ENCODE peak calls at places on chromosomes 3 and 15, in five cellular contexts. R is tibial nerve; T is CD4-positive, alpha-beta memory T cell; I is cardiac muscle cell; L is GM23338. K is an unnamed sample.

GRCh38 chr3:28252016-28252415 is 10.6 kb downstream of the CMC1 start:
- DNase-seq in I (no peak), T (peak; percentile 26), R (no peak), L (no peak), K (no peak)

GRCh38 chr15:29805043-29805707 is 17.1 kb downstream of the TJP1 start:
- DNase-seq in L (no peak), R (peak; percentile 68), I (peak; percentile 91), T (no peak), K (no peak)

GRCh38 chr3:105944281-105944680 is 75.5 kb upstream of the CBLB start:
- DNase-seq in R (no peak), L (no peak), T (no peak), I (no peak), K (no peak)

GRCh38 chr3:82462977-82463376 is 701.5 kb upstream of the GBE1 start:
- DNase-seq in I (no peak), T (no peak), R (no peak), L (no peak), K (no peak)

GRCh38 chr3:148882288-148882687 is 17.2 kb downstream of the CPA3 start:
- DNase-seq in T (no peak), R (no peak), L (peak; percentile 12), I (peak; percentile 32), K (no peak)

GRCh38 chr3:128504957-128505730 is 12.1 kb upstream of the GATA2 start:
- DNase-seq in L (no peak), T (no peak), I (no peak), R (no peak), K (no peak)

GRCh38 chr3:113695818-113696645 is at the start of gene USF3:
- DNase-seq in R (peak; percentile 49), I (peak; percentile 64), L (peak; percentile 81), T (peak; percentile 83), K (peak; percentile 66)

GRCh38 chr3:25094932-25095690 is 333.0 kb upstream of the RARB start:
- DNase-seq in L (no peak), I (no peak), R (no peak), T (no peak), K (no peak)

GRCh38 chr3:79968418-79968817 is 200.6 kb upstream of the ROBO1 start:
- DNase-seq in L (no peak), T (no peak), I (no peak), R (no peak), K (no peak)

GRCh38 chr15:62711691-62712454 is 330.7 kb upstream of the TPM1 start:
- DNase-seq in T (no peak), R (no peak), L (no peak), I (no peak), K (no peak)

DNA sequence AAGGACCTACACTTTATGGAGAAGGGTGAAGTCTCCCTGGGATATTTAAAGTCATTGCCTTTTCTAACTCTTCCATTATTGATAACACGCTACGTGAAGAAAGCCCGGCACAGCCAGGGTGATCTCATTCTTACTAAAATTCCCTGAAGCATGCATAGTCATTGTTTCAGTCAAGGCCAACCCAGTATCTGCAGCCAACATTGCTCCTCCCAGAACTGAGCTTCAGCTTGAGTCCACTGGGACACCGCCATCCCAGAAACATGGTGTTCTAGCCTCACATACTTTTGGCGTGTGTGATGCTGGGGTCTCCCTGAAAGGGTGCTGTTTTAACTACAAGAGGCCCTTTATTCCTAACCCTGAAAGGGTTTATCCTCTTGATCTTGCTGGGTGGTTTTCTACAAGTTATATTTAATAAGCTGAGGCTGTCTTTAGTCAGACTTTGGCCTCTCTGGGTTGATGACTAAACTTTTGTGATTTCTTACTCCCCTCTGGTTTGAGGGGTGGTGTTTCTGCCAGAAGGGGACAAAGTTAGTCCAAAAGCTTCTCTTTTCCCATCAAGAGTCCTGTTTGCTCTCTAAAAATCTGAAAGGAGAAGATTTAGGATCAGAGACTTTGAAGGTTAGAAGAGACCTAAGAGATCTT is 26.0 kb upstream of the FBN1 start:
- DNase-seq in R (peak; percentile 65), I (peak; percentile 81), L (no peak), T (no peak), K (no peak)
- H3K4me1 ChIP-seq in R (no peaks in the 10 kb centered on the region), I (no peaks in the 10 kb centered on the region), L (no peaks in the 10 kb centered on the region), T (no peaks in the 10 kb centered on the region), K (no peaks in the 10 kb centered on the region)

DNA sequence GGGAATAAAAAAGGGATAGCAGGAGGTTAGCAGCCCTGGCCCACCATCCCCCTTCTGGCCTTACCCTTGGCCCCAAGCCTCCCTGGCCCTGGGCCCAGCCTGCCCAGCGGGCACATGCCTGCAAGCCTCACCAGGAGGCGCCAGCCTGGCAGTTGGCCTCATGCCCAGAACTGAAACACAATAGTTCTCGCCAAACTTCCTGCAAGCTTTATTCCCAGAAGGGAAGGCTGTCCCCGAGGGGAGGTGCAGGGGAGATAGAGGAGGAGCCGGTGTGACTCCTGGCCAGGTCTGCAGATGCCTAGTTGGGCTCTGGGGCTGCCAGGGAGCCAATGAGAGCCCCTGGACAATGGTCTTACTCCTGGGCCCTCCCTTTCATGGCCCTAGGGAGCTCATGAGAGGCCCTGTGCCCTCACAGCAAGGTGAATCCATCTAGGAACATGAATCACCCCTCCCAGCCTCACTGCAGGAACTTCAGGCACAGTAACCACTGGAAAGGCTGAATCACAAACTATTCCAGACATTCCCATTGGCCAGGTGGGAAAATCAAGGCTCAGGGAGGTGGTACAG is 4.0 kb downstream of the CCDC33 start:
- DNase-seq in T (no peak), R (peak; percentile 21), L (peak; percentile 47), I (peak; percentile 87), K (no peak)
- H3K4me3 ChIP-seq in T (no peak overlapping the region), R (no peak overlapping the region), L (no peak overlapping the region), I (no peak overlapping the region), K (no peak overlapping the region)

DNA sequence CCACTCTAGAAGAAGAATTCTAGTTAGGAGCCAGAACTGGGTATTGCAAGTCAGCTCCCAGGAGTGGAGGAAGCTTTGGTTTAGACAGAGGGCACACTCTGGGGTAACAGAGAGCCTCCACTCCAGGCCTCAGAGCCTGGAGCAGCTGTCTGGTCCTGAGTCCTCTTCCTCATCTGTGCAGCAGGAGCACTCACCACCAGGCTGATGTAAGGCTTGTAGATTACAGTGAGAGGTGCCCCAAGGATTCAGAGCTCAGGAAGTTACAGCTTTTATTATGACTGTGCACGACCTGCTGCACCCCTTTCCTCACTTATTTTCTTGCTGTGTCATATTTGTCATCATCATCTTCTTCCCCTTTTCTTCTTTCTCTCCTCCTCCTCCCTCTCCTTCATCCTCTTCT is 210.4 kb downstream of the ATP10A start:
- DNase-seq in T (no peak), R (no peak), I (no peak), L (no peak), K (no peak)
- H3K27ac ChIP-seq in T (no peak overlapping the region), R (no peak overlapping the region), I (no peak overlapping the region), L (no peak overlapping the region), K (no peak overlapping the region)

GRCh38 chr3:50607271-50608091 is 4.1 kb downstream of the CISH start:
- DNase-seq in R (no peak), T (no peak), L (no peak), I (no peak), K (no peak)
- H3K4me1 ChIP-seq in R (peaks cover 40% of the 10 kb centered on the region), T (peaks cover 71% of the 10 kb centered on the region), L (peaks cover 3% of the 10 kb centered on the region), I (peaks cover 11% of the 10 kb centered on the region), K (peaks cover 70% of the 10 kb centered on the region)

DNA sequence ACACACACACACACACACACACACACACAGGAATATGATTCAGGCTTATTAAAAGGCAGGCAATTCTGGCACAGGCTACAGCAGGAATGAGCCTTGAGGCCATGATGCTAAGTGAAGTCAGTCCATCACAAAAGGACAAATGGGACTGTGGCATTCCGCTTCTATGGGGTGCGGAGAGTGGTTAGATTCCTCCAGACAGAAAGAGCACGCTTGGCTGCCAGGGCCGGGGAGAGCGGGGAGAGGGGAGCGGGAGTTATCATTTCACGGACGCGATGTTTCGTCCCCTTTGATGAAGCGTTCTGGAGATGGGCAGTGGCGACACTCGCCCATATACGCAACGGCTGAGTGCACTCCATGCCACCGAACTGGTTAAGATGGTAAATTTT is 58.5 kb upstream of the FAM174B start:
- DNase-seq in I (peak; percentile 41), R (no peak), L (peak; percentile 80), T (no peak), K (no peak)
- H3K4me3 ChIP-seq in I (peak overlapping the region; percentile 59), R (peak overlapping the region; percentile 52), L (peak overlapping the region; percentile 92), T (peak overlapping the region; percentile 46), K (peak overlapping the region; percentile 47)

GRCh38 chr15:65834603-65835282 is 34.5 kb upstream of the RAB11A start:
- DNase-seq in T (no peak), R (no peak), I (no peak), L (no peak), K (no peak)
- H3K27ac ChIP-seq in T (no peak overlapping the region), R (no peak overlapping the region), I (no peak overlapping the region), L (no peak overlapping the region), K (no peak overlapping the region)

GRCh38 chr3:14288833-14289451 is 110.3 kb downstream of the LSM3 start:
- DNase-seq in I (no peak), R (no peak), T (no peak), L (no peak), K (no peak)
- H3K4me1 ChIP-seq in I (peaks cover 7% of the 10 kb centered on the region), R (no peaks in the 10 kb centered on the region), T (no peaks in the 10 kb centered on the region), L (peaks cover 50% of the 10 kb centered on the region), K (no peaks in the 10 kb centered on the region)

GRCh38 chr15:89777073-89777820 is 1.1 kb downstream of the MESP2 start:
- DNase-seq in R (no peak), L (peak; percentile 40), I (no peak), T (no peak), K (no peak)

GRCh38 chr15:89774492-89774891 is 1.6 kb upstream of the MESP2 start:
- DNase-seq in R (no peak), L (no peak), T (no peak), I (no peak), K (no peak)

GRCh38 chr15:89777821-89778380 is 1.8 kb downstream of the MESP2 start:
- DNase-seq in I (no peak), T (no peak), L (no peak), R (no peak), K (no peak)

GRCh38 chr15:89776274-89777072 is at the start of gene MESP2:
- DNase-seq in R (peak; percentile 66), T (peak; percentile 36), L (peak; percentile 94), I (peak; percentile 89), K (peak; percentile 28)

DNA sequence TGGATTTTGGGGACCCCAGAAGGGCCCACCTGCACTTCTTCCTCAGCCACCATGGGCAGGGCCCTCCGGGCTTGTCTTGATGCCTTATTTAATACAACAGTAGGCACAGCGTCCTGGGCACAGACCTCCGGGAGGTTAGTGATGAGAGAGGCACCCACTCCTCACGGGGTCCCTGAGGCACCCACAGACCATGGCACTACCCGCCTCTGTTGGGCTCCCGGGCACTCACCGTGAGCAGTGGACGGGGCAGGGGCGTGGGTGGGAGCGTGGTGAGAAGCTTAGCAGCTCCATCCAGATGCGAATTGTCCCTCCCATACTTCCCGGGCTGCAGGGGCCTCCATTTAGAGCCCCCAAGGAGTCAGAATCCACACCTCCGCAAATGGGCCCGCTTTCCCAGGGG is 317 bp upstream of the MESP2 start:
- DNase-seq in I (no peak), R (no peak), T (no peak), L (no peak), K (no peak)
- H3K4me3 ChIP-seq in I (no peak overlapping the region), R (peak overlapping the region; percentile 50), T (no peak overlapping the region), L (peak overlapping the region; percentile 55), K (no peak overlapping the region)

K was measured in naive thymus-derived CD4-positive, alpha-beta T cell.